ENCODE peak calls at places on chromosomes 13 and 19, in eight cellular contexts. T, C, E, M, G, V, L and P are unnamed samples. For H3K9me3, the result is how much of the 10 kb centered on the place peaks cover.

GRCh38 chr13:50915562-50915961 is 6.0 kb downstream of the RNASEH2B start:
- DNase-seq in L (no peak), T (no peak), E (no peak), C (no peak), G (no peak), V (no peak), M (no peak), P (no peak)

GRCh38 chr13:105940882-105941281 is 594.6 kb downstream of the EFNB2 start:
- DNase-seq in L (no peak), M (no peak), T (no peak), G (no peak), V (no peak), E (no peak), C (no peak), P (no peak)

GRCh38 chr19:12202250-12202649 is 39.4 kb downstream of the ZNF136 start:
- DNase-seq in C (peak), L (peak), V (no peak), M (no peak), E (peak), G (no peak), T (no peak), P (no peak)

GRCh38 chr19:10291554-10292205 is 1.9 kb downstream of the ICAM5 start:
- DNase-seq in T (no peak), E (no peak), C (no peak), L (no peak), G (no peak), M (no peak), V (no peak), P (no peak)

GRCh38 chr19:29263305-29264080 is 50.5 kb upstream of the UQCRFS1 start:
- DNase-seq in M (peak), V (no peak), T (peak), E (no peak), C (peak), L (peak), G (no peak), P (peak)

GRCh38 chr13:51562011-51562671 is 22.1 kb upstream of the WDFY2 start:
- DNase-seq in T (no peak), L (no peak), E (no peak), V (no peak), C (no peak), G (no peak), M (no peak), P (no peak)

GRCh38 chr13:110340812-110341444 is 33.8 kb downstream of the COL4A2 start:
- DNase-seq in T (peak), C (peak), V (peak), G (no peak), L (peak), E (peak), M (peak), P (peak)

GRCh38 chr19:18023596-18024212 is 15.7 kb downstream of the ARRDC2 start:
- DNase-seq in T (peak), C (peak), E (peak), G (no peak), M (peak), V (peak), L (peak), P (peak)

GRCh38 chr13:111317571-111318360 is 2.7 kb upstream of the TEX29 start:
- DNase-seq in M (no peak), G (no peak), L (no peak), V (no peak), E (no peak), T (no peak), C (no peak), P (no peak)

GRCh38 chr19:38152461-38153379 is 71.3 kb downstream of the DPF1 start:
- DNase-seq in G (no peak), L (no peak), C (no peak), M (no peak), T (no peak), E (no peak), V (no peak), P (no peak)

DNA sequence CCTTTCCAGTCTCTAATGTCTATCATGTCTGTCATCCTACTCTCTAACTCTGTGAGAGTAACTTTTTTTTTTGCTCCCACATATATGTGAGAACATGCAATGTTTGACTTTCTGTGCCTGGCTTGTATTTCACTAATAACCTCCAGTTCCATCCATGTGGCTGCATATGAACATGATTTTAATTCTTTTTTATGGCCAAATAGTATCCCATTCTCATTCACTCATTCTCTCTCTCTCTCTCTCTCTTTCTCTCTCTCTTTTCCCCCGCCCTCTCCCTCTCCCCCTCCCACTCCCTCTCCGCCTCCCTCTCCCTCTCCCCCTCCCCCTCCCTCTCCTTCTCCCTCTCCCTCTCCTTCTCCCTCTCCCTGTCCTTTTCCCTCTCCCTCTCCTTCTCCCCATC is 52.0 kb downstream of the DNAJC3 start:
- DNase-seq in T (no peak), G (no peak), L (no peak), C (no peak), V (no peak), M (no peak), E (no peak), P (no peak)
- H3K4me3 ChIP-seq in T (no peak), G (no peak), L (no peak), C (no peak), V (no peak), M (no peak), E (no peak), P (no peak)

GRCh38 chr13:41216160-41216559 is 21.8 kb upstream of the KBTBD7 start:
- DNase-seq in M (no peak), C (no peak), G (peak), L (no peak), T (no peak), V (no peak), E (no peak), P (no peak)
- H3K9me3 ChIP-seq in M (under half), C (under half), G (under half), L (under half), T (under half), V (under half), E (under half), P (under half)

GRCh38 chr19:56595548-56595899 is 422 bp downstream of the ZNF71 start:
- DNase-seq in C (no peak), L (no peak), E (no peak), M (no peak), G (no peak), T (no peak), V (no peak), P (no peak)
- H3K27ac ChIP-seq in C (peak), L (peak), E (no peak), M (peak), G (no peak), T (peak), V (peak), P (peak)

GRCh38 chr19:15555759-15556633 is 47.7 kb downstream of the CYP4F22 start:
- DNase-seq in C (peak), T (peak), V (peak), G (peak), E (peak), L (peak), M (peak), P (peak)

GRCh38 chr19:15557223-15557622 is 48.9 kb downstream of the CYP4F22 start:
- DNase-seq in C (no peak), T (no peak), M (no peak), E (no peak), V (no peak), G (no peak), L (no peak), P (no peak)

GRCh38 chr19:15551183-15552004 is 43.1 kb downstream of the CYP4F22 start:
- DNase-seq in C (peak), M (peak), V (peak), T (no peak), E (peak), L (peak), G (no peak), P (no peak)

GRCh38 chr19:15562145-15562544 is 52.9 kb upstream of the CYP4F8 start:
- DNase-seq in L (no peak), E (no peak), M (no peak), C (no peak), V (no peak), G (no peak), T (no peak), P (no peak)

GRCh38 chr19:15556634-15557181 is 48.4 kb downstream of the CYP4F22 start:
- DNase-seq in V (no peak), T (no peak), C (no peak), L (no peak), M (no peak), E (no peak), G (no peak), P (no peak)
- H3K4me3 ChIP-seq in V (no peak), T (no peak), C (no peak), L (no peak), M (no peak), E (no peak), G (no peak), P (no peak)